ENCODE peak calls at places on chromosomes 1 and 21, in five cellular contexts. D is left lung, A is AG04450, N is spleen, Q is foreskin fibroblast. P is an unnamed sample.

GRCh38 chr1:154745750-154746425 is 124.2 kb downstream of the KCNN3 start:
- DNase-seq in A (no peak), N (no peak), D (no peak), Q (no peak), P (no peak)

GRCh38 chr1:152884966-152885624 is 7.0 kb downstream of the SMCP start:
- DNase-seq in Q (no peak), N (no peak), A (no peak), D (no peak), P (no peak)

GRCh38 chr21:24658016-24658415 is 949.3 kb downstream of the MRPL39 start:
- DNase-seq in A (no peak), N (no peak), Q (no peak), D (no peak), P (no peak)

GRCh38 chr1:160371346-160371631 is 4.4 kb downstream of the NHLH1 start:
- DNase-seq in Q (no peak), A (no peak), D (no peak), N (no peak), P (no peak)

GRCh38 chr21:42086969-42087368 is 15.9 kb downstream of the UMODL1 start:
- DNase-seq in Q (no peak), N (peak; percentile 42), D (no peak), A (no peak), P (no peak)

GRCh38 chr1:220450927-220451326 is 77.0 kb upstream of the MARK1 start:
- DNase-seq in N (no peak), D (no peak), A (no peak), Q (no peak), P (no peak)

GRCh38 chr1:40001456-40001855 is 39.1 kb upstream of the CAP1 start:
- DNase-seq in A (no peak), D (no peak), N (no peak), Q (no peak), P (no peak)

GRCh38 chr1:4375812-4376211 is 278.6 kb upstream of the AJAP1 start:
- DNase-seq in Q (peak; percentile 5), N (no peak), A (no peak), D (no peak), P (no peak)

GRCh38 chr1:56331892-56332567 is 247.3 kb downstream of the PLPP3 start:
- DNase-seq in D (no peak), A (no peak), Q (no peak), N (no peak), P (no peak)

GRCh38 chr1:3730556-3731247 is 21.5 kb upstream of the CCDC27 start:
- DNase-seq in A (no peak), D (peak; percentile 74), N (no peak), Q (no peak), P (no peak)

GRCh38 chr1:203692565-203693470 is 66.2 kb downstream of the ATP2B4 start:
- DNase-seq in Q (peak; percentile 94), A (peak; percentile 89), N (no peak), D (peak; percentile 81), P (peak; percentile 92)

GRCh38 chr1:214823311-214824117 is 220.5 kb downstream of the CENPF start:
- DNase-seq in D (no peak), N (no peak), A (no peak), Q (no peak), P (no peak)

GRCh38 chr1:151949371-151950193 is 40.3 kb upstream of the THEM4 start:
- DNase-seq in N (no peak), Q (no peak), D (no peak), A (no peak), P (no peak)

GRCh38 chr1:211947396-211948295 is 87.7 kb downstream of the INTS7 start:
- DNase-seq in D (no peak), A (no peak), N (no peak), Q (no peak), P (no peak)

GRCh38 chr1:190478193-190479007 is 736 bp upstream of the BRINP3 start:
- DNase-seq in Q (no peak), D (no peak), N (no peak), A (no peak), P (no peak)

GRCh38 chr1:26234644-26235384 is 814 bp downstream of the CEP85 start:
- DNase-seq in Q (no peak), N (no peak), A (no peak), D (no peak), P (no peak)

GRCh38 chr1:205709059-205709398 is 28.7 kb upstream of the SLC45A3 start:
- DNase-seq in N (no peak), Q (peak; percentile 48), D (no peak), A (peak; percentile 59), P (peak; percentile 12)

GRCh38 chr1:64236584-64236983 is 33.2 kb downstream of the UBE2U start:
- DNase-seq in Q (no peak), A (no peak), D (no peak), N (no peak), P (no peak)

DNA sequence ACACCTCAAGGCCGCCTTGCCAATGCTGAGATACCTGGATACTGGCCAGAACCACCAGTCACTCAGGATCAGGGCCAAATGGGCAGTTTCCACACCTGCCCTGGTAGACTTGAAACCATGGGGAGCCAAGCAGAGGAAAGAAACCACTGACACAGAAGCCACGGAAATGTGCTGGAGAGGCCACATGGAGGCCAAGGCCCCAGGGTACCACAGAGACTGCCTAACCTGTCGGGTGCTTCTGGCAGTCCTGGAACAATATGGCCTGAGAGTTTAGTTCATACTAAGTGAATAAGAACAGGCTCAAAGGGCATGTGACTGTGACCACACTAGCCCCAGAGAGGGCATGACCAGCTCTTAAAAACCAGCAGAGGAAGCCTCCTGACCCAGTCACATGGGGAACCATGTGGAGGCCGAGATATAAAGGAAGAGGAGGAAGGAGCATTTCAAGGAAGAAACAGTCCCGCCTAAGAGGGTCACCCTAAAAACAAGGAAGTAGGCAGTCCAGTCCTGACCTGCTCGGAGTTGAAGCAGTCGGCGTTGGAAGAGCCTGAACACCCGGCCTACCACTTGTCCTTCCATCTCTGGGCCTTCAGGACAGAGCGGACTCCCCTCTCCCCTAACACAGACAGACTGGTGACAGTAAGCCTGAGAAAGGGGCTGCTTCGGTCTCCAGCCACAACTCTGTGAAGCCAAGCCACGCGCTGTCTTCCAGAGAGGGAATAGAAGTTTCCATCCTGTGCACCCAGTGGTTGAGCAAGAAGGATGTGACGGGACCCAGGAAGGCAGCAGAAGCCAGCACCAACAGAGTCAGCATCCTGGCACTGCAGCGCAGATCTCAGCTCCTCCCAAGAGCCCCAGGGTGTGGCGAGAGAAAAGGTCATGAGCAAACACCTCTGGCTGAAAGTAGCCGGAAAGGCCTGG is at the start of gene DENND2D:
- DNase-seq in N (peak; percentile 86), D (peak; percentile 86), A (no peak), Q (no peak), P (no peak)
- H3K4me3 ChIP-seq in N (peak within 1 kb of the TSS; percentile 38), D (peak within 1 kb of the TSS; percentile 56), A (no peak within 1 kb of the TSS), Q (no peak within 1 kb of the TSS), P (no peak within 1 kb of the TSS)

GRCh38 chr21:27648560-27648959 is 681.7 kb upstream of the ADAMTS5 start:
- DNase-seq in D (no peak), A (peak; percentile 20), Q (peak; percentile 88), N (no peak), P (peak; percentile 40)

GRCh38 chr21:27649323-27649722 is 682.4 kb upstream of the ADAMTS5 start:
- DNase-seq in D (no peak), N (no peak), A (peak; percentile 61), Q (peak; percentile 90), P (peak; percentile 15)

GRCh38 chr21:27649746-27650145 is 682.9 kb upstream of the ADAMTS5 start:
- DNase-seq in A (no peak), Q (peak; percentile 14), N (no peak), D (no peak), P (no peak)

GRCh38 chr21:27647921-27648320 is 681.0 kb upstream of the ADAMTS5 start:
- DNase-seq in Q (no peak), D (no peak), N (no peak), A (no peak), P (no peak)

GRCh38 chr21:27653481-27653880 is 686.6 kb upstream of the ADAMTS5 start:
- DNase-seq in A (no peak), Q (no peak), N (no peak), D (no peak), P (no peak)
- H3K4me3 ChIP-seq in A (no peak overlapping the region), Q (no peak overlapping the region), N (no peak overlapping the region), D (no peak overlapping the region), P (no peak overlapping the region)

DNA sequence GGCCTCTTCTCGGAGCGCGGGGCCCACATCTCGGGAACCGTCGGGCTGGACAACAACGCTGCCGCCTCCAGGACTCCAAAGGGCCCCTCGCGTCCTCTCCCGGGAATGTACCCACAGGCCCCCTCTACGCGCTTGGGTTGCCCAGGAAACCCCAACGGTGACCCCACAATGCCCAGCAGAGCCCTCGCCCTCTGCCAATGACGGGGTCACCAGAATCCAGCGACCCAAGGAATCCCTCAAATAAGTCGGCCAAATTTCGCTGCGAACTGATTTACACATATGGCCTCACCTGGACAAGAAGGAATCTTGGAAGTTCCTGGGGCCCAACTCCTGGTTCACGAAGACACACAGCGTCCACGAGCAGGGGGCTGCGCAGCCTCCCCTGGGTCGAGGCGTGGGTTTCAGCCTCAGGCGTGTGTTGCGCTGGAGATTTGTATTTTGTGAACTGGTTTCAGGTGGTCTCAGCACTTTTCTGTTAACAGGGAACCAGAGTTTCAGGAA is 78.1 kb downstream of the DESI2 start:
- DNase-seq in N (no peak), D (no peak), A (no peak), Q (no peak), P (no peak)
- H3K4me3 ChIP-seq in N (peak overlapping the region; percentile 41), D (peak overlapping the region; percentile 43), A (peak overlapping the region; percentile 57), Q (no peak overlapping the region), P (peak overlapping the region; percentile 11)

DNA sequence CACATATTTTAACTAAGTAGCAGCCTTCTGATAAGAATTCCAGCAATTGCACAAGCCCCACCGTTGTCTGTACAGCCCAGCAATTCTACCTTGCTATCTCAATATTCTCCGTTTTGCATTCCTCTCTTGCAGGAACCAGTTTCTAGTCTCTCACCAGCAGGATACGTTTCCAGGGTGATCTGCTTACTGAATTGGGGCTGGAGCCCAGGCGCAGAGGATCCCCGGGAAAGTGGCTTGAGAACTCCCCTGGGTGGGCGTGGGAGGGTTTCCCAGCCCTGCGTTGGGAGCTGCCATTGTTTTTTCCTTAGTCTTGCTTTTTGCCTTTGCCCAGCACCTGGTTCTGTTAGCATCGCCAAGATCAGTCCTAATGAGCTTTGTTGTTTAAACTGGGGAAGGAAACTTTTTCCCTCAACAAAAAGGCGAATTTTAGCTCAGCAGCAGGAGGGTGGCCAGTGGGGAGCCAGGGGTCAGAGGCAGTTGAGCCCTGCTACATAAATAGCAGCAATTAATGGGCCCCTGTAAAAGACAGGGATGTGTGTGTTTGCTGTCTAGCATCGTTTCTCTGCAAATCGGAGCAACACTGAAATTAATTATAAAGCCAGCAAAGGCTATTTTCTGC is 36.4 kb downstream of the HUNK start:
- DNase-seq in N (no peak), Q (no peak), A (no peak), D (no peak), P (no peak)
- H3K4me3 ChIP-seq in N (no peak overlapping the region), Q (no peak overlapping the region), A (no peak overlapping the region), D (no peak overlapping the region), P (no peak overlapping the region)

DNA sequence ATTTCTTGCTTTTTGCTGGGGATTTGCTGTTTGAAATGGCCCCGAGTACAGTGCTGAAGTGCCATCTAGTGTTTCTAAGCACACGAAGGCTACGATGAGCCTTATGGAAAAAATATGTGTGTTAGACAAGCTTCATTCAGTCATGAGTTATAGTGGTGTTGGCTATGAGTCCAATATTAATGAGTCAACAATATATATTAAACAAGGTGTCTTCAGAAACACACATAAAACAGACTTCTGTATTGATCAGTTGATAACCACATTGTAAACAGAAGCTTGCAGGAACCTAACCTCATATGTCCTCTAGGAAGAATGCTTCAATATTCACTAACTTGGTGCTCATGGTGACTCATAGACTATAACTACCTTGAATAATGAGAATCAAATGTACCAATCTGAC is 1.7 kb upstream of the GJB5 start:
- DNase-seq in N (no peak), D (no peak), Q (no peak), A (no peak), P (no peak)
- H3K4me3 ChIP-seq in N (no peak overlapping the region), D (no peak overlapping the region), Q (no peak overlapping the region), A (no peak overlapping the region), P (no peak overlapping the region)

P was measured in HFF-Myc.